ENCODE peak calls at places on chromosomes 4 and X, in eight cellular contexts. Y is endothelial cell; W is NT2/D1; T is keratinocyte; M is NCI-H2171 treated with DMSO at 0.1 percent for 48 hours; E is T-helper 2 cell; J is fibroblast of mammary gland; S is stimulated activated CD8-positive, alpha-beta memory T cell treated with anti-CD3 and anti-CD28 coated beads, Interleukin-7, amount 100 ng/mL, for 1 hour. N is an unnamed sample.

GRCh38 chrX:56498756-56499155 is 64.7 kb upstream of the UBQLN2 start:
- DNase-seq in M (no peak), S (no peak), E (no peak), W (no peak), Y (no peak), J (no peak), T (no peak), N (no peak)

GRCh38 chr4:108370291-108370690 is 201.6 kb upstream of the LEF1 start:
- DNase-seq in J (no peak), S (no peak), E (peak; percentile 25), T (no peak), M (no peak), Y (no peak), W (no peak), N (no peak)

GRCh38 chr4:138650917-138651564 is 364.5 kb upstream of the NOCT start:
- DNase-seq in T (no peak), M (no peak), S (no peak), W (no peak), E (no peak), J (peak; percentile 64), Y (no peak), N (no peak)

GRCh38 chr4:152398060-152398459 is 137.8 kb downstream of the FBXW7 start:
- DNase-seq in M (peak; percentile 3), J (peak; percentile 31), T (no peak), W (no peak), S (no peak), Y (no peak), E (no peak), N (peak; percentile 3)

GRCh38 chrX:95076449-95076848 is 1402.4 kb downstream of the FAM133A start:
- DNase-seq in Y (peak; percentile 5), J (peak; percentile 60), M (peak; percentile 4), W (no peak), T (no peak), E (no peak), S (no peak), N (no peak)

GRCh38 chr4:8747467-8747841 is 124.2 kb downstream of the HMX1 start:
- DNase-seq in T (no peak), J (no peak), Y (no peak), E (no peak), M (no peak), W (no peak), S (no peak), N (no peak)

GRCh38 chr4:151940290-151940689 is 179.5 kb upstream of the GATB start:
- DNase-seq in Y (no peak), T (no peak), W (no peak), J (no peak), M (peak; percentile 38), S (no peak), E (no peak), N (no peak)

GRCh38 chrX:1002611-1003010 is 209.8 kb downstream of the CRLF2 start:
- DNase-seq in Y (no peak), T (no peak), E (no peak), M (no peak), J (no peak), S (no peak), W (no peak), N (no peak)

N was measured in germinal center.